ENCODE peak calls at places on chromosome 16, in four cellular contexts. X, E, A and S are unnamed samples. For H3K9me3, the result is how much of the 10 kb centered on the place peaks cover.

GRCh38 chr16:83847371-83848225 is 39.8 kb downstream of the HSBP1 start:
- DNase-seq in E (no peak), X (no peak), A (no peak), S (no peak)

GRCh38 chr16:8537691-8538342 is 52.5 kb downstream of the TMEM114 start:
- DNase-seq in X (no peak), A (no peak), E (no peak), S (no peak)

GRCh38 chr16:23595246-23595950 is 718 bp downstream of the NDUFAB1 start:
- DNase-seq in E (no peak), A (no peak), X (no peak), S (peak)

GRCh38 chr16:72621651-72622050 is 426.3 kb downstream of the ZFHX3 start:
- DNase-seq in X (no peak), E (no peak), A (peak), S (no peak)

GRCh38 chr16:31072540-31073072 is 1.4 kb downstream of the ZNF668 start:
- DNase-seq in A (no peak), E (no peak), X (peak), S (peak)

GRCh38 chr16:84700518-84701277 is 898 bp downstream of the USP10 start:
- DNase-seq in E (peak), A (no peak), X (peak), S (peak)

GRCh38 chr16:57935904-57936303 is 35.0 kb downstream of the CNGB1 start:
- DNase-seq in X (no peak), E (no peak), A (no peak), S (no peak)

GRCh38 chr16:80038566-80038965 is 438.0 kb upstream of the MAF start:
- DNase-seq in E (no peak), A (no peak), X (no peak), S (no peak)

GRCh38 chr16:29925173-29925804 is 737 bp downstream of the KCTD13 start:
- DNase-seq in E (no peak), X (no peak), A (no peak), S (peak)

GRCh38 chr16:10408824-10409381 is 23.0 kb downstream of the ATF7IP2 start:
- DNase-seq in X (no peak), E (no peak), A (no peak), S (no peak)
- H3K9me3 ChIP-seq in X (under half), E (half or more), A (under half), S (under half)

GRCh38 chr16:1535391-1536291 is 2.2 kb downstream of the TMEM204 start:
- DNase-seq in X (no peak), A (no peak), E (no peak), S (peak)
- H3K4me3 ChIP-seq in X (no peak), A (peak), E (peak), S (peak)

GRCh38 chr16:53421248-53421647 is 13.0 kb upstream of the RBL2 start:
- DNase-seq in X (no peak), E (no peak), A (no peak), S (no peak)
- H3K9me3 ChIP-seq in X (under half), E (under half), A (under half), S (under half)

GRCh38 chr16:54288592-54289241 is 2.1 kb upstream of the IRX3 start:
- DNase-seq in A (no peak), E (no peak), X (no peak), S (no peak)
- H3K4me3 ChIP-seq in A (no peak), E (no peak), X (no peak), S (no peak)

DNA sequence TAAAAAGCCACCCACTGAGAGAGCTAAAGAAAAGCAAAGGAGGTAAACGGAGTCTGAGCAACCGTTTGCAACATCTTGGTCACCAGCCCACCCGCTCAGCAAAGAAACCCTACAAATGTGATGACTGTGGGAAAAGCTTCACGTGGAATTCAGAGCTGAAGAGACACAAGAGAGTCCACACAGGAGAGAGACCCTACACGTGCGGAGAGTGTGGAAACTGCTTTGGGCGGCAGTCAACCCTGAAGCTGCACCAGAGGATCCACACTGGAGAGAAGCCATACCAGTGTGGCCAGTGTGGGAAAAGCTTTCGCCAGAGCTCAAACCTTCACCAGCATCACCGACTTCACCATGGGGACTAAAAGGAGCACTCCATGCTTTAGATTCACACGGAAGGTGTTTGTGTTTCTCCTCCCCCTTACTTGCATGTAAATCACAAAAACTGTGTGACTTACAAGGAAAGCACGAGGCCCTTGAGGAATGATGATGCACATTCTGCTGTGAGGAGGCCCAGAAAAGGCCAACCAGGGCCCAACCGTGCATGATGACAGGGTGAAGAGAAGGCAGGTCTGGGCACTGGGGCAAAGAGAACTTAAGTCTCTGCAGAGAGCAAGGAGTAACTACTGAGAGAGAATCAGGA is 7.7 kb downstream of the ZNF174 start:
- DNase-seq in X (no peak), A (no peak), E (no peak), S (no peak)
- H3K9me3 ChIP-seq in X (half or more), A (half or more), E (half or more), S (half or more)